ENCODE peak calls at places on chromosomes 13 and 19, in nine cellular contexts. O is iris pigment epithelial cell; B is cardiac muscle cell; W is stimulated activated CD4-positive, alpha-beta T cell treated with anti-CD3 and anti-CD28 coated beads, Interleukin-4, amount 100 ng/mL, for 4 hours; Z is H4; G is activated CD4-positive, CD25-positive, alpha-beta regulatory T cell treated with anti-CD3 and anti-CD28 coated beads, Interleukin-2, amount 50 U/mL, for 16 hours; D is hypothalamus; V is CD8-positive, alpha-beta T cell; L is GDM1. K is an unnamed sample.

GRCh38 chr13:112053167-112053743 is 13.7 kb upstream of the SOX1 start:
- DNase-seq in O (no peak), B (no peak), W (no peak), Z (no peak), G (no peak), D (no peak), V (no peak), L (no peak), K (no peak)

GRCh38 chr19:50657672-50658437 is 8.6 kb downstream of the C19orf81 start:
- DNase-seq in O (peak; percentile 100), B (peak; percentile 100), W (peak; percentile 86), Z (peak; percentile 100), G (peak; percentile 43), D (peak; percentile 90), V (peak; percentile 62), L (peak; percentile 99), K (peak; percentile 48)

GRCh38 chr13:107867701-107868661 is 347.4 kb downstream of the LIG4 start:
- DNase-seq in O (peak; percentile 66), B (peak; percentile 70), W (no peak), Z (peak; percentile 34), G (no peak), D (peak; percentile 3), V (no peak), L (no peak), K (no peak)

GRCh38 chr13:27926644-27927434 is 7.0 kb downstream of the PDX1 start:
- DNase-seq in O (no peak), B (no peak), W (no peak), Z (no peak), G (no peak), D (no peak), V (no peak), L (no peak), K (no peak)

GRCh38 chr13:20193924-20194631 is 1.3 kb upstream of the GJB2 start:
- DNase-seq in O (no peak), B (no peak), W (no peak), Z (no peak), G (no peak), D (no peak), V (no peak), L (no peak), K (no peak)

GRCh38 chr19:2507109-2507508 is 31.2 kb downstream of the GADD45B start:
- DNase-seq in O (peak; percentile 94), B (no peak), W (peak; percentile 16), Z (peak; percentile 91), G (no peak), D (no peak), V (no peak), L (no peak), K (peak; percentile 77)

GRCh38 chr19:33456076-33456844 is 65.3 kb downstream of the PEPD start:
- DNase-seq in O (no peak), B (no peak), W (no peak), Z (no peak), G (no peak), D (no peak), V (no peak), L (no peak), K (no peak)

GRCh38 chr19:28794301-28794700 is 418.6 kb downstream of the UQCRFS1 start:
- DNase-seq in O (no peak), B (no peak), W (no peak), Z (no peak), G (no peak), D (no peak), V (no peak), L (no peak), K (no peak)

GRCh38 chr13:100513171-100513570 is 75.4 kb downstream of the GGACT start:
- DNase-seq in O (no peak), B (no peak), W (no peak), Z (no peak), G (no peak), D (no peak), V (no peak), L (no peak), K (no peak)

GRCh38 chr13:89076622-89077021 is 1405.5 kb downstream of the SLITRK5 start:
- DNase-seq in O (no peak), B (no peak), W (no peak), Z (no peak), G (no peak), D (no peak), V (no peak), L (no peak), K (no peak)

GRCh38 chr19:46927106-46927505 is 66.3 kb downstream of the ARHGAP35 start:
- DNase-seq in O (no peak), B (no peak), W (no peak), Z (no peak), G (no peak), D (no peak), V (no peak), L (no peak), K (no peak)

GRCh38 chr19:47652285-47652684 is 43.4 kb downstream of the BICRA start:
- DNase-seq in O (no peak), B (no peak), W (no peak), Z (no peak), G (no peak), D (no peak), V (no peak), L (no peak), K (no peak)

GRCh38 chr13:45775401-45775963 is 73.4 kb downstream of the CBY2 start:
- DNase-seq in O (no peak), B (no peak), W (no peak), Z (no peak), G (no peak), D (no peak), V (no peak), L (no peak), K (no peak)

GRCh38 chr19:10544242-10544752 is 593 bp downstream of the ATG4D start:
- DNase-seq in O (no peak), B (no peak), W (no peak), Z (no peak), G (no peak), D (no peak), V (no peak), L (no peak), K (no peak)

GRCh38 chr19:10516671-10517286 is 468 bp downstream of the S1PR5 start:
- DNase-seq in O (no peak), B (no peak), W (no peak), Z (no peak), G (no peak), D (no peak), V (no peak), L (no peak), K (no peak)

GRCh38 chr13:97200081-97200942 is 21.8 kb upstream of the MBNL2 start:
- DNase-seq in O (no peak), B (no peak), W (no peak), Z (no peak), G (no peak), D (no peak), V (no peak), L (no peak), K (no peak)

GRCh38 chr19:15123900-15124299 is 16.7 kb downstream of the SYDE1 start:
- DNase-seq in O (no peak), B (no peak), W (no peak), Z (no peak), G (no peak), D (peak; percentile 46), V (no peak), L (no peak), K (no peak)

GRCh38 chr19:19423322-19423721 is 17.8 kb downstream of the GATAD2A start:
- DNase-seq in O (no peak), B (no peak), W (no peak), Z (no peak), G (no peak), D (no peak), V (no peak), L (no peak), K (no peak)

GRCh38 chr13:110173247-110173818 is 133.6 kb downstream of the COL4A1 start:
- DNase-seq in O (peak; percentile 25), B (no peak), W (no peak), Z (no peak), G (no peak), D (no peak), V (no peak), L (no peak), K (no peak)

GRCh38 chr19:13033819-13034611 is 38.7 kb downstream of the NFIX start:
- DNase-seq in O (peak; percentile 42), B (peak; percentile 41), W (peak; percentile 17), Z (peak; percentile 72), G (no peak), D (no peak), V (peak; percentile 21), L (no peak), K (no peak)

GRCh38 chr13:90014038-90014437 is 1333.4 kb upstream of the MIR17HG start:
- DNase-seq in O (no peak), B (no peak), W (no peak), Z (no peak), G (no peak), D (no peak), V (no peak), L (no peak), K (no peak)